ENCODE peak calls at places on chromosomes 4 and X, in five cellular contexts. I is H9; K is activated naive CD4-positive, alpha-beta T cell; S is KBM-7; Y is pancreas. C is an unnamed sample.

GRCh38 chr4:88211473-88212252 is 53.2 kb upstream of the ABCG2 start:
- DNase-seq in K (no peak), S (peak; percentile 80), Y (peak; percentile 40), I (no peak), C (peak; percentile 76)

GRCh38 chr4:143286733-143287570 is 49.7 kb upstream of the GAB1 start:
- DNase-seq in K (no peak), S (no peak), I (no peak), Y (no peak), C (no peak)

GRCh38 chr4:42152507-42153504 is at the start of gene BEND4:
- DNase-seq in I (peak; percentile 37), K (no peak), Y (no peak), S (no peak), C (peak; percentile 89)

GRCh38 chr4:114688063-114688462 is 89.5 kb downstream of the UGT8 start:
- DNase-seq in K (no peak), I (no peak), S (no peak), Y (no peak), C (no peak)

GRCh38 chr4:34108456-34108855 is 2135.9 kb downstream of the ARAP2 start:
- DNase-seq in S (no peak), I (no peak), K (no peak), Y (no peak), C (no peak)

GRCh38 chrX:55839480-55839879 is 121.9 kb downstream of the RRAGB start:
- DNase-seq in K (no peak), Y (no peak), I (peak; percentile 79), S (no peak), C (peak; percentile 11)

GRCh38 chrX:3712870-3713224 is 602 bp downstream of the PRKX start:
- DNase-seq in Y (no peak), S (no peak), I (no peak), K (no peak), C (no peak)

GRCh38 chr4:56728512-56728911 is 47.4 kb upstream of the HOPX start:
- DNase-seq in I (no peak), K (no peak), S (peak; percentile 51), Y (no peak), C (no peak)

GRCh38 chr4:56210397-56210796 is 176.9 kb downstream of the AASDH start:
- DNase-seq in K (no peak), I (no peak), S (no peak), Y (no peak), C (no peak)

GRCh38 chrX:29947225-29947624 is 268.1 kb upstream of the MAGEB2 start:
- DNase-seq in Y (no peak), K (no peak), S (no peak), I (no peak), C (no peak)

GRCh38 chrX:103211012-103211715 is 3.7 kb upstream of the BEX4 start:
- DNase-seq in Y (peak; percentile 35), I (peak; percentile 65), K (peak; percentile 13), S (peak; percentile 74), C (peak; percentile 58)

GRCh38 chrX:125998432-125998831 is 167.7 kb downstream of the DCAF12L2 start:
- DNase-seq in S (peak; percentile 18), I (no peak), Y (no peak), K (no peak), C (peak; percentile 4)